ENCODE peak calls at places on chromosomes 11 and 22, in five cellular contexts. P, U, Q, B and K are unnamed samples.

GRCh38 chr11:45926001-45926401 is 3.5 kb downstream of the LARGE2 start:
- DNase-seq in P (no peak), U (no peak), Q (no peak), B (no peak), K (no peak)

GRCh38 chr11:45646275-45646970 is 19.0 kb downstream of the CHST1 start:
- DNase-seq in P (peak), U (no peak), Q (no peak), B (no peak), K (no peak)

GRCh38 chr22:23675502-23676415 is 15.1 kb upstream of the RGL4 start:
- DNase-seq in P (no peak), U (no peak), Q (no peak), B (no peak), K (no peak)

GRCh38 chr11:26953770-26954392 is 40.0 kb upstream of the FIBIN start:
- DNase-seq in P (peak), U (no peak), Q (peak), B (no peak), K (no peak)

GRCh38 chr11:12494699-12495098 is 117.3 kb downstream of the PARVA start:
- DNase-seq in P (peak), U (no peak), Q (peak), B (no peak), K (no peak)

GRCh38 chr11:97772696-97773095 is 1248.1 kb upstream of the CNTN5 start:
- DNase-seq in P (no peak), U (no peak), Q (no peak), B (no peak), K (no peak)

GRCh38 chr11:133134561-133135173 is 397.6 kb downstream of the OPCML start:
- DNase-seq in P (peak), U (no peak), Q (peak), B (no peak), K (no peak)

GRCh38 chr11:44030276-44030932 is 17.4 kb upstream of the ACCSL start:
- DNase-seq in P (peak), U (no peak), Q (peak), B (no peak), K (no peak)

GRCh38 chr22:39534591-39535301 is 2.2 kb upstream of the RPS19BP1 start:
- DNase-seq in P (peak), U (peak), Q (peak), B (no peak), K (no peak)

GRCh38 chr22:40114411-40114810 is 63.3 kb upstream of the TNRC6B start:
- DNase-seq in P (no peak), U (no peak), Q (no peak), B (no peak), K (no peak)

GRCh38 chr11:20089796-20090653 is 70.2 kb downstream of the DBX1 start:
- DNase-seq in P (peak), U (no peak), Q (peak), B (no peak), K (no peak)

GRCh38 chr22:22666307-22667091 is 22.1 kb downstream of the GGTLC2 start:
- DNase-seq in P (peak), U (no peak), Q (no peak), B (no peak), K (no peak)

GRCh38 chr11:118618991-118619375 is 11.6 kb downstream of the PHLDB1 start:
- DNase-seq in P (peak), U (no peak), Q (peak), B (no peak), K (peak)

GRCh38 chr11:48033918-48034341 is 53.6 kb downstream of the PTPRJ start:
- DNase-seq in P (no peak), U (no peak), Q (no peak), B (no peak), K (no peak)

GRCh38 chr11:59801981-59802638 is 8.5 kb downstream of the MRPL16 start:
- DNase-seq in P (peak), U (no peak), Q (peak), B (no peak), K (no peak)

GRCh38 chr22:47324435-47324990 is 562.1 kb downstream of the TBC1D22A start:
- DNase-seq in P (no peak), U (no peak), Q (no peak), B (no peak), K (no peak)

GRCh38 chr11:131593301-131593700 is 222.9 kb downstream of the NTM start:
- DNase-seq in P (no peak), U (no peak), Q (no peak), B (no peak), K (no peak)

GRCh38 chr22:49629586-49630447 is 197.9 kb downstream of the BRD1 start:
- DNase-seq in P (no peak), U (no peak), Q (no peak), B (no peak), K (no peak)

GRCh38 chr22:25453557-25453956 is 110.9 kb upstream of the GRK3 start:
- DNase-seq in P (no peak), U (no peak), Q (no peak), B (no peak), K (no peak)

GRCh38 chr11:26227883-26228502 is 103.9 kb upstream of the ANO3 start:
- DNase-seq in P (no peak), U (no peak), Q (no peak), B (no peak), K (no peak)

GRCh38 chr11:116701297-116701801 is 71.4 kb downstream of the BUD13 start:
- DNase-seq in P (no peak), U (no peak), Q (no peak), B (no peak), K (no peak)

GRCh38 chr11:121108413-121108812 is 7.4 kb downstream of the TECTA start:
- DNase-seq in P (no peak), U (no peak), Q (no peak), B (no peak), K (no peak)

GRCh38 chr11:69652999-69653398 is 12.0 kb downstream of the CCND1 start:
- DNase-seq in P (no peak), U (no peak), Q (no peak), B (no peak), K (no peak)

GRCh38 chr11:27204527-27204926 is 158.5 kb downstream of the CCDC34 start:
- DNase-seq in P (no peak), U (no peak), Q (peak), B (no peak), K (no peak)

GRCh38 chr11:44427432-44427831 is 117.5 kb upstream of the ALX4 start:
- DNase-seq in P (no peak), U (no peak), Q (no peak), B (no peak), K (no peak)

GRCh38 chr11:1041471-1041870 is 5.0 kb upstream of the MUC6 start:
- DNase-seq in P (no peak), U (peak), Q (no peak), B (no peak), K (no peak)

GRCh38 chr11:69231466-69232018 is 62.4 kb upstream of the MYEOV start:
- DNase-seq in P (no peak), U (no peak), Q (no peak), B (no peak), K (no peak)

GRCh38 chr22:25101986-25102385 is 97.7 kb upstream of the CRYBB3 start:
- DNase-seq in P (no peak), U (no peak), Q (no peak), B (no peak), K (no peak)

GRCh38 chr11:57663975-57664374 is 3.9 kb upstream of the ZDHHC5 start:
- DNase-seq in P (no peak), U (no peak), Q (no peak), B (no peak), K (no peak)

GRCh38 chr11:14672635-14673034 is 29.0 kb downstream of the PDE3B start:
- DNase-seq in P (peak), U (no peak), Q (peak), B (peak), K (no peak)

GRCh38 chr11:6229911-6230310 is 4.5 kb downstream of the FHIP1B start:
- DNase-seq in P (no peak), U (no peak), Q (no peak), B (no peak), K (no peak)

GRCh38 chr11:1435820-1436467 is 46.2 kb downstream of the BRSK2 start:
- DNase-seq in P (no peak), U (no peak), Q (no peak), B (no peak), K (no peak)

GRCh38 chr11:92556435-92556834 is 331.8 kb downstream of the FAT3 start:
- DNase-seq in P (peak), U (no peak), Q (peak), B (no peak), K (no peak)

GRCh38 chr11:64210301-64211020 is 3.9 kb downstream of the FERMT3 start:
- DNase-seq in P (no peak), U (no peak), Q (no peak), B (no peak), K (no peak)

GRCh38 chr11:115944596-115944995 is 440.4 kb upstream of the CADM1 start:
- DNase-seq in P (no peak), U (no peak), Q (peak), B (no peak), K (no peak)

GRCh38 chr11:2355000-2355644 is 22.0 kb upstream of the CD81 start:
- DNase-seq in P (peak), U (no peak), Q (peak), B (no peak), K (no peak)

GRCh38 chr22:30992565-30992964 is 23.5 kb downstream of the TUG1 start:
- DNase-seq in P (no peak), U (no peak), Q (peak), B (no peak), K (no peak)

GRCh38 chr22:25564320-25564978 is at the start of gene GRK3:
- DNase-seq in P (peak), U (peak), Q (peak), B (no peak), K (peak)

GRCh38 chr11:83682645-83682973 is 396.4 kb upstream of the CCDC90B start:
- DNase-seq in P (no peak), U (no peak), Q (no peak), B (no peak), K (no peak)